ENCODE peak calls at places on chromosomes 12 and 14, in four cellular contexts. F is neural progenitor cell, G is foreskin fibroblast, C is amniotic epithelial cell. M is an unnamed sample.

GRCh38 chr12:131755305-131756113 is 44.6 kb downstream of the SFSWAP start:
- DNase-seq in F (peak), C (peak), G (peak), M (peak)

GRCh38 chr14:71574976-71575375 is 357.3 kb upstream of the RGS6 start:
- DNase-seq in G (peak), F (no peak), C (peak), M (no peak)

GRCh38 chr12:75910452-75910722 is 121.2 kb downstream of the PHLDA1 start:
- DNase-seq in C (no peak), G (no peak), F (no peak), M (no peak)

GRCh38 chr12:124380793-124381453 is 86.0 kb downstream of the RFLNA start:
- DNase-seq in F (no peak), G (no peak), C (peak), M (no peak)

GRCh38 chr12:58176296-58176869 is 235.0 kb downstream of the ATP23 start:
- DNase-seq in G (peak), C (peak), F (peak), M (peak)

GRCh38 chr12:91958816-91959215 is 186.8 kb downstream of the BTG1 start:
- DNase-seq in C (peak), F (no peak), G (peak), M (no peak)

GRCh38 chr14:75566321-75566720 is 12.1 kb upstream of the FLVCR2 start:
- DNase-seq in F (no peak), G (no peak), C (no peak), M (no peak)

GRCh38 chr14:100731011-100731670 is 4.4 kb downstream of the DLK1 start:
- DNase-seq in C (no peak), G (no peak), F (no peak), M (no peak)